ENCODE peak calls at places on chromosomes 16 and 17, in four cellular contexts. One of them, this sample, is unnamed.

GRCh38 chr16:27298132-27298531 is 15.6 kb upstream of the IL4R start:
- DNase-seq in fibroblast of lung: no peak
- DNase-seq in C1 segment of cervical spinal cord: no peak
- DNase-seq in iPS DF 6.9: no peak
- DNase-seq in this sample: no peak

GRCh38 chr17:15892679-15893332 is 52.1 kb upstream of the ADORA2B start:
- DNase-seq in C1 segment of cervical spinal cord: no peak
- DNase-seq in iPS DF 6.9: no peak
- DNase-seq in fibroblast of lung: peak
- DNase-seq in this sample: peak

GRCh38 chr16:4407543-4408322 is 8.7 kb downstream of the CORO7 start:
- DNase-seq in iPS DF 6.9: no peak
- DNase-seq in fibroblast of lung: peak
- DNase-seq in C1 segment of cervical spinal cord: no peak
- DNase-seq in this sample: no peak

GRCh38 chr17:80819422-80820164 is 172.0 kb upstream of the CHMP6 start:
- DNase-seq in iPS DF 6.9: no peak
- DNase-seq in fibroblast of lung: no peak
- DNase-seq in C1 segment of cervical spinal cord: no peak
- DNase-seq in this sample: no peak

GRCh38 chr17:57809879-57810278 is 40.0 kb downstream of the MRPS23 start:
- DNase-seq in iPS DF 6.9: no peak
- DNase-seq in C1 segment of cervical spinal cord: no peak
- DNase-seq in fibroblast of lung: no peak
- DNase-seq in this sample: no peak

GRCh38 chr17:81232616-81233241 is 6.1 kb downstream of the TEPSIN start:
- DNase-seq in iPS DF 6.9: no peak
- DNase-seq in C1 segment of cervical spinal cord: no peak
- DNase-seq in fibroblast of lung: no peak
- DNase-seq in this sample: no peak

GRCh38 chr17:61157246-61157887 is 242.3 kb upstream of the TBX2 start:
- DNase-seq in C1 segment of cervical spinal cord: peak
- DNase-seq in fibroblast of lung: peak
- DNase-seq in iPS DF 6.9: no peak
- DNase-seq in this sample: peak

GRCh38 chr17:76951375-76951905 is 83.2 kb downstream of the MGAT5B start:
- DNase-seq in iPS DF 6.9: no peak
- DNase-seq in fibroblast of lung: no peak
- DNase-seq in C1 segment of cervical spinal cord: no peak
- DNase-seq in this sample: no peak

GRCh38 chr16:2691491-2692248 is 9.3 kb downstream of the KCTD5 start:
- DNase-seq in iPS DF 6.9: no peak
- DNase-seq in fibroblast of lung: no peak
- DNase-seq in C1 segment of cervical spinal cord: peak
- DNase-seq in this sample: no peak

GRCh38 chr16:28093383-28093725 is 29.8 kb upstream of the GSG1L start:
- DNase-seq in fibroblast of lung: no peak
- DNase-seq in iPS DF 6.9: no peak
- DNase-seq in C1 segment of cervical spinal cord: no peak
- DNase-seq in this sample: no peak

GRCh38 chr16:87169509-87169985 is 147.6 kb downstream of the C16orf95 start:
- DNase-seq in fibroblast of lung: peak
- DNase-seq in C1 segment of cervical spinal cord: no peak
- DNase-seq in iPS DF 6.9: no peak
- DNase-seq in this sample: no peak

GRCh38 chr17:49516190-49516589 is 21.1 kb downstream of the NGFR start:
- DNase-seq in iPS DF 6.9: no peak
- DNase-seq in fibroblast of lung: no peak
- DNase-seq in C1 segment of cervical spinal cord: peak
- DNase-seq in this sample: peak

GRCh38 chr16:26053889-26054288 is 362.1 kb downstream of the HS3ST4 start:
- DNase-seq in fibroblast of lung: no peak
- DNase-seq in C1 segment of cervical spinal cord: no peak
- DNase-seq in iPS DF 6.9: no peak
- DNase-seq in this sample: no peak

GRCh38 chr16:74035816-74036215 is 260.8 kb upstream of the PSMD7 start:
- DNase-seq in iPS DF 6.9: no peak
- DNase-seq in C1 segment of cervical spinal cord: no peak
- DNase-seq in fibroblast of lung: no peak
- DNase-seq in this sample: no peak

GRCh38 chr16:57567691-57568090 is 25.2 kb downstream of the ADGRG5 start:
- DNase-seq in C1 segment of cervical spinal cord: no peak
- DNase-seq in fibroblast of lung: no peak
- DNase-seq in iPS DF 6.9: no peak
- DNase-seq in this sample: no peak

GRCh38 chr16:11852092-11852809 is 909 bp upstream of the RSL1D1 start:
- DNase-seq in iPS DF 6.9: no peak
- DNase-seq in C1 segment of cervical spinal cord: no peak
- DNase-seq in fibroblast of lung: peak
- DNase-seq in this sample: no peak

GRCh38 chr16:49273771-49274170 is 7.9 kb downstream of the CBLN1 start:
- DNase-seq in C1 segment of cervical spinal cord: no peak
- DNase-seq in fibroblast of lung: no peak
- DNase-seq in iPS DF 6.9: no peak
- DNase-seq in this sample: no peak

GRCh38 chr16:11126389-11127072 is 129.5 kb downstream of the SOCS1 start:
- DNase-seq in C1 segment of cervical spinal cord: no peak
- DNase-seq in fibroblast of lung: no peak
- DNase-seq in iPS DF 6.9: no peak
- DNase-seq in this sample: no peak

GRCh38 chr17:17545984-17546383 is 45.5 kb downstream of the PEMT start:
- DNase-seq in iPS DF 6.9: no peak
- DNase-seq in fibroblast of lung: no peak
- DNase-seq in C1 segment of cervical spinal cord: no peak
- DNase-seq in this sample: no peak

GRCh38 chr16:72073831-72074230 is 10.8 kb downstream of the HPR start:
- DNase-seq in fibroblast of lung: no peak
- DNase-seq in C1 segment of cervical spinal cord: peak
- DNase-seq in iPS DF 6.9: no peak
- DNase-seq in this sample: no peak

GRCh38 chr17:13885953-13886889 is 183.1 kb upstream of the COX10 start:
- DNase-seq in iPS DF 6.9: no peak
- DNase-seq in fibroblast of lung: peak
- DNase-seq in C1 segment of cervical spinal cord: no peak
- DNase-seq in this sample: no peak

GRCh38 chr17:72850410-72850809 is 242.1 kb downstream of the SLC39A11 start:
- DNase-seq in iPS DF 6.9: no peak
- DNase-seq in fibroblast of lung: peak
- DNase-seq in C1 segment of cervical spinal cord: no peak
- DNase-seq in this sample: peak

GRCh38 chr16:80045944-80046660 is 445.6 kb upstream of the MAF start:
- DNase-seq in iPS DF 6.9: no peak
- DNase-seq in fibroblast of lung: no peak
- DNase-seq in C1 segment of cervical spinal cord: no peak
- DNase-seq in this sample: no peak

GRCh38 chr17:38922538-38923291 is 2.7 kb upstream of the LASP1NB start:
- DNase-seq in C1 segment of cervical spinal cord: peak
- DNase-seq in fibroblast of lung: peak
- DNase-seq in iPS DF 6.9: no peak
- DNase-seq in this sample: peak

GRCh38 chr17:36945959-36946725 is 2.6 kb upstream of the AATF start:
- DNase-seq in fibroblast of lung: no peak
- DNase-seq in iPS DF 6.9: no peak
- DNase-seq in C1 segment of cervical spinal cord: no peak
- DNase-seq in this sample: no peak

GRCh38 chr17:8392674-8393469 is 4.8 kb downstream of the RNF222 start:
- DNase-seq in C1 segment of cervical spinal cord: no peak
- DNase-seq in fibroblast of lung: no peak
- DNase-seq in iPS DF 6.9: no peak
- DNase-seq in this sample: no peak

GRCh38 chr16:87125206-87126155 is 191.7 kb downstream of the C16orf95 start:
- DNase-seq in C1 segment of cervical spinal cord: no peak
- DNase-seq in fibroblast of lung: no peak
- DNase-seq in iPS DF 6.9: no peak
- DNase-seq in this sample: no peak

GRCh38 chr17:4161179-4161559 is 18.2 kb downstream of the CYB5D2 start:
- DNase-seq in fibroblast of lung: peak
- DNase-seq in C1 segment of cervical spinal cord: no peak
- DNase-seq in iPS DF 6.9: no peak
- DNase-seq in this sample: peak

GRCh38 chr17:67216544-67217320 is 28.3 kb downstream of the HELZ start:
- DNase-seq in C1 segment of cervical spinal cord: no peak
- DNase-seq in iPS DF 6.9: no peak
- DNase-seq in fibroblast of lung: peak
- DNase-seq in this sample: no peak

GRCh38 chr16:72013888-72014538 is 5.5 kb downstream of the DHODH start:
- DNase-seq in C1 segment of cervical spinal cord: no peak
- DNase-seq in fibroblast of lung: peak
- DNase-seq in iPS DF 6.9: no peak
- DNase-seq in this sample: peak

This sample was measured in renal cortical epithelial cell.